ENCODE peak calls at places on chromosomes 11 and 22, in six cellular contexts. O is foreskin keratinocyte, J is GM20000, F is chondrocyte, R is IMR-90, W is uterus. Z is an unnamed sample.

GRCh38 chr22:44057411-44057987 is 33.4 kb downstream of the PARVB start:
- DNase-seq in O (no peak), J (no peak), F (no peak), R (no peak), W (peak), Z (no peak)

GRCh38 chr22:44583076-44583760 is 85.2 kb upstream of the RTL6 start:
- DNase-seq in O (no peak), J (no peak), F (peak), R (peak), W (peak), Z (peak)

GRCh38 chr22:29609139-29609538 is 5.7 kb downstream of the NF2 start:
- DNase-seq in O (no peak), J (no peak), F (no peak), R (no peak), W (no peak), Z (no peak)

GRCh38 chr11:21169639-21170038 is 500.3 kb downstream of the NELL1 start:
- DNase-seq in O (no peak), J (no peak), F (no peak), R (no peak), W (no peak), Z (no peak)

GRCh38 chr11:114316980-114317675 is 20.9 kb downstream of the NNMT start:
- DNase-seq in O (no peak), J (no peak), F (no peak), R (no peak), W (peak), Z (no peak)

GRCh38 chr11:76615950-76616349 is 54.6 kb downstream of the LRRC32 start:
- DNase-seq in O (peak), J (no peak), F (no peak), R (peak), W (peak), Z (no peak)

GRCh38 chr11:115869780-115870431 is 365.7 kb upstream of the CADM1 start:
- DNase-seq in O (no peak), J (peak), F (no peak), R (peak), W (no peak), Z (no peak)

GRCh38 chr22:50092342-50092741 is 2.5 kb downstream of the MOV10L1 start:
- DNase-seq in O (no peak), J (no peak), F (no peak), R (no peak), W (no peak), Z (no peak)

GRCh38 chr11:57116654-57117053 is 65.1 kb upstream of the LRRC55 start:
- DNase-seq in O (peak), J (peak), F (no peak), R (peak), W (no peak), Z (peak)

GRCh38 chr11:1073851-1074243 is 827 bp upstream of the MUC2 start:
- DNase-seq in O (no peak), J (no peak), F (peak), R (no peak), W (peak), Z (no peak)

GRCh38 chr11:34730544-34731295 is 109.8 kb downstream of the EHF start:
- DNase-seq in O (no peak), J (no peak), F (no peak), R (no peak), W (no peak), Z (no peak)

GRCh38 chr11:103842795-103843194 is 193.6 kb upstream of the DDI1 start:
- DNase-seq in O (no peak), J (no peak), F (no peak), R (peak), W (no peak), Z (peak)

GRCh38 chr22:48644108-48644507 is 1183.6 kb downstream of the BRD1 start:
- DNase-seq in O (no peak), J (no peak), F (no peak), R (no peak), W (no peak), Z (no peak)

GRCh38 chr11:118705111-118705741 is 25.8 kb upstream of the TREH start:
- DNase-seq in O (no peak), J (no peak), F (no peak), R (no peak), W (no peak), Z (no peak)

GRCh38 chr11:108307751-108308150 is 84.9 kb downstream of the ATM start:
- DNase-seq in O (no peak), J (no peak), F (no peak), R (no peak), W (no peak), Z (no peak)

GRCh38 chr11:88327061-88327460 is 10.5 kb downstream of the CTSC start:
- DNase-seq in O (no peak), J (no peak), F (no peak), R (no peak), W (no peak), Z (no peak)

GRCh38 chr11:79045811-79046304 is 395.0 kb downstream of the TENM4 start:
- DNase-seq in O (peak), J (no peak), F (no peak), R (peak), W (no peak), Z (peak)

GRCh38 chr11:91700854-91701253 is 523.8 kb upstream of the FAT3 start:
- DNase-seq in O (no peak), J (no peak), F (no peak), R (no peak), W (no peak), Z (no peak)

GRCh38 chr11:57426754-57427691 is at the start of gene SLC43A3:
- DNase-seq in O (peak), J (peak), F (no peak), R (peak), W (peak), Z (peak)

DNA sequence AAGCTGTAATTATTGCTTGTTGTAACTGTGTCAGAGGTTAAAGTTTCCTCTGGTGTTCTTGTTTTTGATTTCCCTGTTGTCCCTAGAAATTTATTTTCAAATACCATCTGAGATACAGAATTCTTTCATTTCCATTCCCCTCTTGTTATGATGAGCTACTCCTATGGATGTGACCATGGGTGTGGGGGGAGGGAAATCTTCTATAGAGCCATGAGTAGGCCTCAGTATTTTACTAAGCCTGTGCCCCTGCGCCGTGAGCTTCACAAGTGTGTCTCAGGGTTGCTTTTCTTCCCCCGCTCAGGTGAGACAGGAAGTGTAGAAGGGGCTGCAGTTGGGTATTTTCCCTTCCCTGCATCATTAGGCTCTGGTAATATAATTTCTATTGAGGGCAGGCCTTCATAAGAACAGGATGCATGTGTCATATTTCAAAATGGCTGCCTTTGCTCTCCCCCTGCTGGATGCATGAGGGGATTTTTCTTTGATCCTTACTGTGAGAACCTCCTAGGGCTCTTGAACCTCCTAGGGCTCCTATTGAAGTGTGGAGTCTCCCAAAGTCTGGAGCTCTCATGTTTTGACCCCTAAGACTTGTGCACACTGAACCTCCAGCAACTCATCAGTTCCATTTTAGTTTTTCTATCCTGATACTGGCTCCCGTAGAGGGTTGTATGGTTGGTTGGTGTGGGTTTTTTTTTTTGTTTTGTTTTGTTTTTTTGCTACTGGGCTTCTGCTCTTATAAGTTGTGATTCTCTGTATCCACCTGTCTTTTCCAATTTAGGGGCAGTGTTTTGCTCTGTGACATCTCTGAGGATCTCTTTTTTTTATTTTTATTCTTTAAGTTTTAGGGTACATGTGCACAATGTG is 658.2 kb downstream of the NTM start:
- DNase-seq in O (no peak), J (no peak), F (no peak), R (peak), W (no peak), Z (no peak)
- TF ChIP-seq CTCF in O (peak), J (no peak), F (peak), R (peak), W (peak), Z (peak)

GRCh38 chr11:122294041-122294440 is 178.0 kb upstream of the BLID start:
- DNase-seq in O (no peak), J (no peak), F (no peak), R (no peak), W (no peak), Z (no peak)

GRCh38 chr11:122293298-122294023 is 177.4 kb upstream of the BLID start:
- DNase-seq in O (no peak), J (no peak), F (no peak), R (peak), W (no peak), Z (peak)
- TF ChIP-seq CTCF in O (peak), J (no peak), F (peak), R (peak), W (no peak), Z (peak)

GRCh38 chr11:106917973-106918372 is 100.3 kb downstream of the GUCY1A2 start:
- DNase-seq in O (no peak), J (peak), F (no peak), R (peak), W (no peak), Z (peak)
- TF ChIP-seq CTCF in O (peak), J (peak), F (peak), R (no peak), W (no peak), Z (peak)

GRCh38 chr22:36409911-36410756 is 22.4 kb upstream of the MYH9 start:
- DNase-seq in O (peak), J (peak), F (no peak), R (no peak), W (peak), Z (peak)
- TF ChIP-seq CTCF in O (peak), J (no peak), F (no peak), R (no peak), W (no peak), Z (no peak)

GRCh38 chr11:12408156-12408770 is 30.9 kb downstream of the PARVA start:
- DNase-seq in O (no peak), J (no peak), F (no peak), R (no peak), W (no peak), Z (no peak)

GRCh38 chr11:12411806-12412727 is 34.7 kb downstream of the PARVA start:
- DNase-seq in O (peak), J (peak), F (no peak), R (peak), W (peak), Z (peak)

GRCh38 chr11:12411395-12411794 is 34.0 kb downstream of the PARVA start:
- DNase-seq in O (no peak), J (no peak), F (no peak), R (no peak), W (no peak), Z (no peak)

GRCh38 chr11:12409621-12410005 is 32.2 kb downstream of the PARVA start:
- DNase-seq in O (no peak), J (no peak), F (no peak), R (peak), W (no peak), Z (peak)

GRCh38 chr11:12410006-12410728 is 32.8 kb downstream of the PARVA start:
- DNase-seq in O (no peak), J (no peak), F (no peak), R (peak), W (peak), Z (peak)
- TF ChIP-seq CTCF in O (peak), J (no peak), F (peak), R (peak), W (no peak), Z (peak)

GRCh38 chr11:75562836-75563484 is 907 bp downstream of the SERPINH1 start:
- DNase-seq in O (no peak), J (no peak), F (no peak), R (peak), W (peak), Z (peak)

GRCh38 chr11:75565221-75565814 is 3.3 kb downstream of the SERPINH1 start:
- DNase-seq in O (no peak), J (no peak), F (no peak), R (peak), W (peak), Z (peak)

GRCh38 chr11:75562048-75562835 is at the start of gene SERPINH1:
- DNase-seq in O (no peak), J (peak), F (no peak), R (peak), W (peak), Z (peak)

GRCh38 chr11:75563501-75563977 is 1.5 kb downstream of the SERPINH1 start:
- DNase-seq in O (no peak), J (no peak), F (no peak), R (no peak), W (no peak), Z (no peak)

GRCh38 chr11:75563978-75564552 is 2.0 kb downstream of the SERPINH1 start:
- DNase-seq in O (peak), J (no peak), F (no peak), R (peak), W (peak), Z (peak)
- TF ChIP-seq CTCF in O (peak), J (no peak), F (peak), R (peak), W (peak), Z (peak)

DNA sequence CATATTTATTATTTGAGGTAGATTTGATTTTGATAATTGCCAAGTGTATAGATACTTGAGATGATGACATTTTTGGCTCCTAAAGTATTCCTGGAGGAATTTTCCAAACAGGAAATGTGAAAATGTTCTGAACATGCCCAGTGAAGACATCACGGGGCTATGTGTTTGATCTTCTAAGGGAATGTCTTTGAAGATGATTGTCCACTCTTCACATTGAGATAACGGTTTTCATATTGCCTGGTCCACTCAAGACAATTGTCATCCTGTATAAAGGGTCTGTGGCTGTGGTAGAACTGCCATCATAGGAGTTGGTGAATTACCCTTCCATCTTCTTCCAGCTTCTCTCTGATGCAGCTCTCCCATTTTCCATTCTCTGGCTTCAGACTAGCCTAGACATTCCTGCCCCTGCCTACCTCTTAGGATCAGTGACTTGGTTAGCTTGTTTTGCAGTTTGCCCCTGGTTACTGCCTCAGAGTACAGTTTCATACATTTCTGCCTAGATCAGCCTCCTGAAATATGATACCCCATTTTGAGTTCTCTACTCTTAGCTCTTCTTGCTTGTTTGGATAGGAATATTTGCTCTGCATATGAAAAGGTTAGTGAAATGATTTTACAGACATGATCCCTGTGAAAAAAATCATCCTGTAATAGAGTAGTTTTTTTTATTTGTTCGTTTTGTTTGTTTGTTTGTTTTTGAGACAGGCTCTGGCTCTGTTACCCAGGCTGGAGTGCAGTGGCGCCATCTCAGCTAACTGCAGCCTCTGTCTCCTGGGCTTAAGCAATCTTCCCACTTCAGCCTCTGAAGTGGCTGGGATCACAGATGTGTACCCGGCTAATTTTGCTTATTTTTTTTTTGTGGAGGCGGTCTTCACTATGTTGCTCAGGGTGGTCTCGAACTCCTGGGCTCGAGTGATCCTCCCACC is 111.4 kb upstream of the SORL1-AS1 start:
- DNase-seq in O (no peak), J (no peak), F (no peak), R (peak), W (no peak), Z (no peak)
- TF ChIP-seq CTCF in O (no peak), J (no peak), F (no peak), R (no peak), W (no peak), Z (no peak)

DNA sequence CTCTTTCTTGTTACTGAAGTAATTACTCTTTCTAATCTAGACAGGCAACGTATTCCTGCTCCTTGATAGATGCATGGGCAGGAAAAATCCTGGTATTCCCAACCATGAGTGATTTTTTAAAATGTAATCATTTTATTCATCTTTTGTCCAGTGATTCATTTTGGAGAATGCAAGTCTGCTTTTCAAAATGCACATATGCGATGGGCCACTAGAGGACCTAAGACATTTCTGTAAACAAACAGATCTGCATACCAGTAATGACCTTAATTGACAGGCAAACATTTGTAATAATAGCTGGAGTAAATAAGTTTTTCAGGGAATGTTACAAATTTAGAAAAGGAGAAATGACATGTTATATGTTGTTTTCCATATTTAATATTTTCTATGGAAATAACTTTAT is 1167.6 kb downstream of the JRKL start:
- DNase-seq in O (no peak), J (no peak), F (no peak), R (no peak), W (no peak), Z (no peak)
- TF ChIP-seq CTCF in O (peak), J (no peak), F (peak), R (no peak), W (no peak), Z (no peak)

GRCh38 chr11:69301491-69302401 is 7.8 kb downstream of the MYEOV start:
- DNase-seq in O (peak), J (no peak), F (peak), R (peak), W (no peak), Z (peak)
- TF ChIP-seq CTCF in O (no peak), J (no peak), F (no peak), R (no peak), W (no peak), Z (no peak)

GRCh38 chr11:55895216-55895615 is 12.1 kb downstream of the TRIM51 start:
- DNase-seq in O (no peak), J (no peak), F (no peak), R (no peak), W (no peak), Z (no peak)
- TF ChIP-seq CTCF in O (no peak), J (no peak), F (no peak), R (no peak), W (no peak), Z (no peak)